ENCODE peak calls at places on chromosomes 11 and 22, in eight cellular contexts. I is effector memory CD4-positive, alpha-beta T cell; L is cardiac fibroblast; J is left colon; F is KG1; H is bronchial epithelial cell; T is stimulated activated CD4-positive, alpha-beta T cell treated with anti-CD3 and anti-CD28 coated beads, Interleukin-15, amount 100 ng/mL, for 24 hours; N is activated naive CD4-positive, alpha-beta T cell. Q is an unnamed sample.

GRCh38 chr22:22903355-22903777 is 15.8 kb downstream of the IGLL5 start:
- DNase-seq in I (no peak), L (no peak), J (no peak), F (no peak), H (no peak), T (no peak), N (no peak), Q (no peak)

GRCh38 chr11:45771194-45771941 is 33.6 kb upstream of the SLC35C1 start:
- DNase-seq in I (peak), L (peak), J (peak), F (peak), H (peak), T (peak), N (peak), Q (no peak)

GRCh38 chr11:34074391-34074790 is 22.9 kb downstream of the CAPRIN1 start:
- DNase-seq in I (no peak), L (no peak), J (no peak), F (no peak), H (no peak), T (no peak), N (no peak), Q (no peak)

GRCh38 chr11:25602149-25602548 is 729.8 kb upstream of the ANO3 start:
- DNase-seq in I (no peak), L (no peak), J (no peak), F (no peak), H (no peak), T (no peak), N (no peak), Q (no peak)

GRCh38 chr11:105447936-105448702 is 161.8 kb upstream of the GRIA4 start:
- DNase-seq in I (no peak), L (no peak), J (no peak), F (no peak), H (no peak), T (peak), N (no peak), Q (no peak)

GRCh38 chr11:128482512-128483191 is 104.7 kb downstream of the ETS1 start:
- DNase-seq in I (no peak), L (peak), J (no peak), F (no peak), H (no peak), T (no peak), N (no peak), Q (no peak)

GRCh38 chr11:69799582-69799981 is 19.6 kb downstream of the FGF3 start:
- DNase-seq in I (no peak), L (peak), J (no peak), F (no peak), H (peak), T (peak), N (no peak), Q (no peak)

GRCh38 chr22:37126383-37126782 is 16.9 kb upstream of the TMPRSS6 start:
- DNase-seq in I (no peak), L (peak), J (no peak), F (no peak), H (no peak), T (no peak), N (no peak), Q (no peak)